ENCODE peak calls at places on chromosomes 16 and 17, in seven cellular contexts. R is GM12878, E is H1, G is K562, C is HepG2, J is GM12891, W is GM12892. N is an unnamed sample.

GRCh38 chr17:77308768-77309726 is 168.3 kb downstream of the SEC14L1 start:
- DNase-seq in W (no peak), J (no peak), G (no peak), R (no peak), C (no peak), E (no peak), N (peak; percentile 87)

GRCh38 chr17:41647940-41648410 is 23.6 kb upstream of the KRT17 start:
- DNase-seq in W (peak; percentile 90), J (peak; percentile 89), G (peak; percentile 87), E (peak; percentile 79), C (peak; percentile 69), R (no peak), N (peak; percentile 90)

GRCh38 chr17:78888911-78889496 is 14.0 kb downstream of the CEP295NL start:
- DNase-seq in J (no peak), C (no peak), W (no peak), G (no peak), E (no peak), R (no peak), N (no peak)

GRCh38 chr16:610513-611381 is 20.0 kb upstream of the WFIKKN1 start:
- DNase-seq in J (no peak), W (no peak), R (no peak), G (peak; percentile 71), E (no peak), C (peak; percentile 73), N (peak; percentile 78)

GRCh38 chr16:66004706-66005105 is 361.8 kb upstream of the CDH5 start:
- DNase-seq in G (no peak), W (no peak), J (no peak), C (no peak), E (no peak), R (no peak), N (no peak)

GRCh38 chr17:54452666-54453348 is 447.8 kb upstream of the TOM1L1 start:
- DNase-seq in G (no peak), R (no peak), J (no peak), E (no peak), W (no peak), C (no peak), N (no peak)

GRCh38 chr17:74361613-74362391 is at the start of gene BTBD17:
- DNase-seq in J (no peak), R (no peak), G (peak; percentile 82), C (peak; percentile 30), W (no peak), E (no peak), N (peak; percentile 78)

GRCh38 chr16:15597822-15598647 is 44.9 kb downstream of the MARF1 start:
- DNase-seq in R (no peak), E (no peak), G (no peak), C (no peak), W (no peak), J (no peak), N (no peak)

GRCh38 chr16:67199011-67199807 is at the start of gene ELMO3:
- DNase-seq in G (peak; percentile 58), W (no peak), E (no peak), C (no peak), R (no peak), J (no peak), N (peak; percentile 72)

GRCh38 chr16:58563235-58563634 is 47.9 kb downstream of the SETD6 start:
- DNase-seq in E (no peak), R (no peak), J (no peak), W (no peak), G (no peak), C (no peak), N (no peak)

GRCh38 chr17:81869221-81870154 is 1.6 kb downstream of the ARHGDIA start:
- DNase-seq in R (no peak), C (no peak), G (peak; percentile 68), W (peak; percentile 78), E (no peak), J (no peak), N (peak; percentile 96)

GRCh38 chr16:15518412-15519351 is 84.3 kb downstream of the BMERB1 start:
- DNase-seq in G (no peak), J (no peak), E (no peak), W (no peak), R (no peak), C (no peak), N (no peak)

GRCh38 chr17:6666077-6666521 is 14.5 kb downstream of the C17orf100 start:
- DNase-seq in C (peak; percentile 78), R (no peak), E (peak; percentile 66), W (peak; percentile 58), G (peak; percentile 54), J (peak; percentile 49), N (peak; percentile 78)

GRCh38 chr17:37503148-37503547 is 13.5 kb downstream of the DUSP14 start:
- DNase-seq in W (no peak), C (no peak), E (no peak), J (no peak), R (no peak), G (no peak), N (no peak)

GRCh38 chr17:50420419-50421112 is 5.5 kb upstream of the ACSF2 start:
- DNase-seq in J (no peak), W (no peak), R (no peak), G (no peak), E (no peak), C (peak; percentile 43), N (no peak)

GRCh38 chr17:10843806-10844205 is 5.9 kb upstream of the PIRT start:
- DNase-seq in C (no peak), J (no peak), G (no peak), W (no peak), R (no peak), E (no peak), N (peak; percentile 12)

GRCh38 chr17:10845388-10845751 is 7.5 kb upstream of the PIRT start:
- DNase-seq in R (no peak), E (no peak), W (no peak), G (no peak), J (no peak), C (no peak), N (no peak)

GRCh38 chr17:10842658-10843057 is 4.8 kb upstream of the PIRT start:
- DNase-seq in C (no peak), W (no peak), R (no peak), E (no peak), G (no peak), J (no peak), N (no peak)

DNA sequence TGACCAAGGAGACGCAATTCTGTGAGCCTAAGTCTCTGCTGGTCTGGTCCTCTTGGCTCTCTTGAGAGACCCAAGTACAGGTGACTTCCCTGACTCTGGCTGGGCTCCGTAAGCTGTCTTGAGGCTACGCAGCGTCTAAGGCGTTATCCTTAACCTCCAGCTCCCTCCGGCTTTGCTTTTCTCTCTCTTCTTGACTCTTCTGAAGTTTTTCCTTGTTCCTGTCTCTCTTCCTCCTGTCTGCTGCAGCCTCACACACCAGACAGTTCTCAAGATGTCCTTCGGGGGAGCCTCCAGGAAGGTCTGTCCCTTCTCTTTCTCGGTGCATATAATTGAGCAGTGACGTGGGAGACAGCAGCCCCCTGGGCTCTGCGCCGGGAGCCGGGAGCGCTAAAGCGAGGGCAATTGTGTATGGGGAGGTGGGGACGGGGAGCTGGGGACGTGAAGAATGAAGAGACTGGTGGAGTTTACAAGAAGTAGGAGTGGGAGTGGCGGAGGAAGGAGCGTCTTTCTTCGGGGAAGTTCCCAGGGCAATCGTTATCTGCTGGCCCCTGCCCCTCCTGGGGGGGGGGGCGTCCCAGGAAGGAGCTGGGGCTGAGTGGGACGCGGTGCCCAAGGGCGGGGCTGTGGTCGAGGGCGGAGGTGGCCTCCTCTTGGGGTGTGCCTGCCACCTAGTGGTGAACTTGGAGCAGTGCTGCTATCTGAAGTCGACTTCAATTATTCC is 6.9 kb upstream of the PIRT start:
- DNase-seq in C (peak; percentile 45), W (peak; percentile 74), G (peak; percentile 84), J (peak; percentile 77), R (peak; percentile 5), E (peak; percentile 46), N (peak; percentile 84)
- TF ChIP-seq TAF1 in C (no peak), W (no peak), G (no peak), J (no peak), R (no peak), E (no peak), N (no peak)

GRCh38 chr16:85521737-85522042 is 91.4 kb upstream of the GSE1 start:
- DNase-seq in J (no peak), W (no peak), R (no peak), G (no peak), E (no peak), C (no peak), N (no peak)

GRCh38 chr16:85523602-85524364 is 89.3 kb upstream of the GSE1 start:
- DNase-seq in W (no peak), R (no peak), E (peak; percentile 23), C (peak; percentile 82), G (peak; percentile 84), J (no peak), N (peak; percentile 66)

GRCh38 chr16:85524365-85524629 is 88.8 kb upstream of the GSE1 start:
- DNase-seq in W (no peak), C (peak; percentile 39), J (no peak), E (no peak), R (no peak), G (no peak), N (no peak)

GRCh38 chr16:85522517-85522841 is 90.6 kb upstream of the GSE1 start:
- DNase-seq in G (no peak), W (no peak), R (no peak), E (no peak), C (no peak), J (no peak), N (no peak)

GRCh38 chr16:85522842-85523601 is 90.1 kb upstream of the GSE1 start:
- DNase-seq in C (no peak), W (no peak), R (no peak), E (no peak), J (no peak), G (no peak), N (no peak)
- TF ChIP-seq TAF1 in C (no peak), W (no peak), R (no peak), E (no peak), J (no peak), G (no peak), N (no peak)

DNA sequence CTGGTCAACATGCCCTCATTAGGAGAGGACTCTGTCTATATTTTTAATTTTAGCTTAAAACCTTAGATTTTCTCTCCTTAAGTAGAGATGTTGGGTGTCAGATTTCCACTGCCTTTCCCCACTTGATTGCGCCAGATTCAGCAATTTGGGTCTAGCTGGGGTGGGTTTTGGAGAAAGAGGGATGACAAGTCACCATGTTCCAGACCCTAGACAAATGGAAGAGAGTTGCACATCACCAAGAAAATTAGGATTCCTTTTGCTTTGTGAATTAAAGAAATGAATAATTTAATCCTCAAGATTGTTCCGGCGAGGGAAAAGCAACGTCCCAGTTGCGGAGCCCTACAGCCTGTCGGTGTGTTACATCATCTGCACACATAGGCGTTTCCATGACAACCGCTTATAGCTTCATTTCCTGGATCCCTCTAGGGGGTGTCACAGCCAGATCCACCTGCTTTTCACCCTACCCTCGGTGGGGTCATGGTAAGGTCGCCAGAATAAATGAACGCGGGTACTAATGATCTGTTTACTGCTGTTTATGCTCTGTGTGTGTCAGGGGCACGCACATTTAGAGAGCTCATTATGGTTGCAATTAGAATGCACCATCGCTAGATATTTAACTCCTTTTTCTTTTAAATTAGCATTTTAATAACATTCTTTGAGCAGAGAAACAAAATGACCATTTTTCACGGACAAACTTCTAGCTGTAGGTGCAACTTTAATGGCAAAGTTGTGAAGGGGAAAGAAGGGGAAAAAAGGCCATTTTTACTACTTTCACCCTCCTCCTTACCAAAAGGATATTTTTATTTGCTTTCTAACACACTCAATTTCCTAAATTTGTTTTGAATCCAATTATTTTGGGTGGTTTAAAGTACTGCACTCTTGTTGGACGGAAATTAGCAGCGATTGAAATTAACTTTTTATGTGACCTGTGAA is 41.9 kb downstream of the SNX11 start:
- DNase-seq in C (peak; percentile 33), G (peak; percentile 76), R (no peak), W (no peak), E (no peak), J (no peak), N (peak; percentile 50)
- TF ChIP-seq TAF1 in C (no peak), G (no peak), R (no peak), W (no peak), E (no peak), J (no peak), N (no peak)

GRCh38 chr17:79907217-79907715 is 68.0 kb upstream of the CBX4 start:
- DNase-seq in E (no peak), G (no peak), C (no peak), W (no peak), J (no peak), R (no peak), N (no peak)
- TF ChIP-seq TAF1 in E (no peak), G (no peak), C (no peak), W (no peak), J (no peak), R (no peak), N (no peak)

N was measured in SK-N-SH.